ENCODE peak calls at places on chromosomes 7 and 10, in four cellular contexts. O is HepG2, C is A549, R is IMR-90. B is an unnamed sample.
A peak's percentile ranks its signal among the peaks of the same experiment; 100 is the strongest.

GRCh38 chr7:73442903-73443542 is 9.4 kb downstream of the FZD9 start:
- DNase-seq in O (no peak), C (no peak), R (no peak), B (no peak)

GRCh38 chr10:51748959-51749358 is 49.6 kb upstream of the CSTF2T start:
- DNase-seq in C (no peak), R (peak; percentile 65), O (no peak), B (no peak)

GRCh38 chr7:23183279-23184012 is 1.6 kb downstream of the NUP42 start:
- DNase-seq in C (no peak), O (no peak), R (no peak), B (no peak)

GRCh38 chr7:50614721-50615518 is 49.7 kb upstream of the DDC start:
- DNase-seq in O (peak; percentile 74), C (no peak), R (no peak), B (no peak)

GRCh38 chr10:67612577-67613537 is 83.1 kb downstream of the CTNNA3 start:
- DNase-seq in O (no peak), C (no peak), R (peak; percentile 73), B (no peak)

GRCh38 chr10:28387141-28387540 is 84.3 kb upstream of the MPP7 start:
- DNase-seq in R (no peak), C (no peak), O (no peak), B (no peak)

GRCh38 chr7:73547841-73548240 is 9.6 kb downstream of the BCL7B start:
- DNase-seq in R (no peak), O (no peak), C (no peak), B (no peak)

GRCh38 chr10:129769381-129770116 is 194.5 kb downstream of the EBF3 start:
- DNase-seq in O (no peak), C (no peak), R (no peak), B (no peak)

GRCh38 chr10:101784558-101784957 is 1.3 kb upstream of the NPM3 start:
- DNase-seq in R (no peak), C (no peak), O (no peak), B (no peak)

GRCh38 chr10:3484306-3485187 is 300.5 kb downstream of the KLF6 start:
- DNase-seq in O (no peak), C (no peak), R (peak; percentile 73), B (peak; percentile 44)

GRCh38 chr10:22620140-22620857 is 94.1 kb downstream of the PIP4K2A start:
- DNase-seq in O (no peak), C (peak; percentile 86), R (peak; percentile 95), B (no peak)

GRCh38 chr7:136685506-136685905 is 182.9 kb upstream of the CHRM2 start:
- DNase-seq in O (no peak), C (no peak), R (no peak), B (no peak)

GRCh38 chr10:119135517-119135890 is 30.0 kb downstream of the SFXN4 start:
- DNase-seq in R (peak; percentile 79), C (no peak), O (no peak), B (no peak)

GRCh38 chr7:27640914-27641570 is 21.6 kb downstream of the HIBADH start:
- DNase-seq in R (peak; percentile 49), C (peak; percentile 38), O (peak; percentile 44), B (no peak)

GRCh38 chr10:49096890-49097445 is 18.4 kb downstream of the VSTM4 start:
- DNase-seq in C (no peak), R (no peak), O (no peak), B (no peak)

GRCh38 chr7:139784643-139785042 is 6.8 kb upstream of the HIPK2 start:
- DNase-seq in O (no peak), C (no peak), R (no peak), B (no peak)

GRCh38 chr10:97483526-97483925 is 14.7 kb downstream of the MMS19 start:
- DNase-seq in O (no peak), R (peak; percentile 58), C (no peak), B (no peak)

GRCh38 chr7:4779118-4779517 is 3.7 kb downstream of the AP5Z1 start:
- DNase-seq in O (no peak), R (no peak), C (no peak), B (no peak)

GRCh38 chr10:98041352-98042043 is 11.1 kb upstream of the CRTAC1 start:
- DNase-seq in O (peak; percentile 54), R (peak; percentile 39), C (peak; percentile 77), B (peak; percentile 75)

GRCh38 chr7:30985756-30986155 is 22.0 kb downstream of the GHRHR start:
- DNase-seq in O (no peak), R (no peak), C (no peak), B (no peak)

GRCh38 chr7:55077581-55078410 is 59.0 kb downstream of the EGFR start:
- DNase-seq in O (peak; percentile 73), C (no peak), R (no peak), B (no peak)

GRCh38 chr10:33352631-33353030 is 18.2 kb upstream of the NRP1 start:
- DNase-seq in R (no peak), C (no peak), O (no peak), B (no peak)

GRCh38 chr7:7405461-7405860 is 130.2 kb downstream of the COL28A1 start:
- DNase-seq in O (no peak), R (no peak), C (no peak), B (no peak)

GRCh38 chr10:123536176-123536845 is 129.8 kb upstream of the GPR26 start:
- DNase-seq in C (no peak), O (no peak), R (no peak), B (no peak)

GRCh38 chr7:47389171-47389922 is 192.6 kb downstream of the TNS3 start:
- DNase-seq in C (no peak), R (no peak), O (no peak), B (no peak)

GRCh38 chr10:52353960-52354394 is 39.9 kb downstream of the DKK1 start:
- DNase-seq in O (peak; percentile 88), C (no peak), R (peak; percentile 73), B (no peak)

GRCh38 chr10:133364645-133365431 is 7.0 kb upstream of the FUOM start:
- DNase-seq in R (no peak), O (no peak), C (no peak), B (no peak)

GRCh38 chr10:74585231-74586087 is 240.9 kb upstream of the KAT6B start:
- DNase-seq in C (no peak), R (peak; percentile 0), O (no peak), B (peak; percentile 15)

GRCh38 chr7:21948887-21949469 is 3.3 kb upstream of the CDCA7L start:
- DNase-seq in O (no peak), C (no peak), R (no peak), B (no peak)

GRCh38 chr7:21949522-21949921 is 3.8 kb upstream of the CDCA7L start:
- DNase-seq in C (no peak), O (no peak), R (no peak), B (no peak)

GRCh38 chr7:21946228-21946709 is 570 bp upstream of the CDCA7L start:
- DNase-seq in C (no peak), O (no peak), R (no peak), B (no peak)

GRCh38 chr7:21947056-21947455 is 1.4 kb upstream of the CDCA7L start:
- DNase-seq in O (no peak), R (no peak), C (no peak), B (no peak)

GRCh38 chr7:21948364-21948763 is 2.7 kb upstream of the CDCA7L start:
- DNase-seq in O (no peak), C (no peak), R (no peak), B (no peak)
- TF ChIP-seq BHLHE40 in O (no peak), C (no peak), R (no peak), B (no peak)

GRCh38 chr7:117809958-117810357 is 63.3 kb downstream of the CTTNBP2 start:
- DNase-seq in R (peak; percentile 4), C (no peak), O (no peak), B (no peak)
- TF ChIP-seq BHLHE40 in R (no peak), C (no peak), O (no peak), B (no peak)

GRCh38 chr7:17535776-17536175 is 237.3 kb downstream of the AHR start:
- DNase-seq in C (no peak), O (no peak), R (peak; percentile 53), B (no peak)

GRCh38 chr7:17534348-17534747 is 235.9 kb downstream of the AHR start:
- DNase-seq in C (no peak), R (no peak), O (no peak), B (no peak)

GRCh38 chr7:17530741-17531417 is 232.4 kb downstream of the AHR start:
- DNase-seq in R (peak; percentile 15), C (no peak), O (peak; percentile 21), B (no peak)

GRCh38 chr7:17530249-17530648 is 231.8 kb downstream of the AHR start:
- DNase-seq in C (no peak), O (no peak), R (peak; percentile 56), B (no peak)

DNA sequence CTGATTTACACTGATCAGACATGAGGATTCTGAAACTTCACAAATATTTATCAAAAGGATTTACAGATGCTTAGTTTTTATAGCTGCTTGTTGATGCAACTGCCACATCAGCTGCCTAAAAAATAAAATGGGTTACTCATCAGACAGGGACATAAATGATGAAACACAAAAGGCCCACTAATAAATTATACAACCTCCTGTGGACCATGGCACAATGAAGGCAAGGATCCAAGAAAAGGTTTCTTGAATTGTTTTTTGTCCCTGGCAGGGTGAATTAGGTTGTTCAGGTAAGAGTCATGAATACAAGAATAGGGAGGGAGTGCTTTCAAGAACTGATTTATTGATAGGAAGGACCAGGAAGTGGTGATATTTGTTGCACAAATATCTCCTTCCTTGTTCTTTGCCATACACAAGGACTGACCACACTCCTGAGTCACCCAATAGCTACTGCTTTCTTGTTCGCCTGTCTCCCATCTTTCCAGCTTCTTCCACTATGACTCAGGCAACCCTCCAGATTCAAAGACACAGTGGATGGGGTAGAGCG is 234.5 kb downstream of the AHR start:
- DNase-seq in R (peak; percentile 94), O (no peak), C (peak; percentile 18), B (no peak)
- TF ChIP-seq BHLHE40 in R (no peak), O (no peak), C (no peak), B (no peak)

DNA sequence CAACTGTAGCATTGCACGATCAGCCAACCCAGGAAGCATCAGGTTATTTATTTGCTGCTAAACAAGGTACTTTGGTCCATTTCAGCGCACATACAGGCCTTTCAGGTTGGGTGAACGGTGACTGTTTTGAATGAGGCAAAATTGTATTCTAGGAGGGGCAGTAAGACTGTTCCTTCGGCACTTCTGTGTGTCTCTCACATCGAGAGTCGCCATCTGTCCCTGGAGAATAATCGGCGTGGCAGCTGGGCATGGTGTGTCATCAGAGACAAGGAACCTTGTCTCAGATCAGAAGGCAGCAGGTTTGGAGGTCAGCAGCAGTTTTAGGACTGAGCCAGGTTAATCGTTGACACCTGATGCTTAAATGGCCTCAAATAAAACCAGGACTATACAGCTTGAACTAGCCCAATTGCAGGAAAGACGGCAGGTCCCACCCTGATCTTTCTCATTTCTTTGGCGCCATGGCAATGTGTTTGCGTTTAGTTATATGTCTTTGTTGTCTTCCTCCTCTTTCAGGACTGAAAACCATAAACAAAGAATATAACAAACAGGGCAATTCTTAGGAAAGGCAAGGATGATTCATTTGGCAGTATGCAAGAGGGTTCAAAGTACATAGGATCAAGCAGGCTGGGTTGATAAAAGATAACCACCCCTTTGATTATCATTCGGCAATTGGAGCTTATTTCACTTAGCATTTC is 92.0 kb upstream of the PRR15 start:
- DNase-seq in C (no peak), R (no peak), O (peak; percentile 69), B (no peak)
- TF ChIP-seq BHLHE40 in C (no peak), R (no peak), O (no peak), B (no peak)

B was measured in HEK293T.